ENCODE peak calls at places on chromosomes 2 and 18, in six cellular contexts. Y is HEK293T; I is T-cell; C is stimulated activated CD4-positive, alpha-beta T cell treated with anti-CD3 and anti-CD28 coated beads, Interleukin-2, amount 100 ng/mL, for 24 hours; Z is nucleus accumbens; S is SW480. L is an unnamed sample.
A peak's percentile ranks its signal among the peaks of the same experiment; 100 is the strongest.

GRCh38 chr18:78939105-78939504 is 40.5 kb upstream of the SALL3 start:
- DNase-seq in I (no peak), Z (no peak), C (peak; percentile 30), S (peak; percentile 70), Y (no peak), L (no peak)

GRCh38 chr18:62899534-62899933 is 184.2 kb downstream of the PHLPP1 start:
- DNase-seq in I (no peak), C (no peak), S (no peak), Y (no peak), Z (no peak), L (no peak)

GRCh38 chr2:111903930-111904439 is 5.6 kb downstream of the MERTK start:
- DNase-seq in I (no peak), Y (no peak), S (no peak), Z (no peak), C (no peak), L (no peak)

GRCh38 chr2:63436488-63436887 is 151.8 kb downstream of the WDPCP start:
- DNase-seq in S (no peak), C (no peak), Z (no peak), I (no peak), Y (no peak), L (no peak)

GRCh38 chr2:45685299-45685698 is 33.8 kb downstream of the PRKCE start:
- DNase-seq in S (no peak), I (no peak), Y (no peak), Z (no peak), C (no peak), L (no peak)

GRCh38 chr2:133477614-133477990 is 90.7 kb downstream of the NCKAP5 start:
- DNase-seq in I (no peak), Y (no peak), C (no peak), Z (no peak), S (no peak), L (no peak)

GRCh38 chr2:216274194-216274593 is 98.1 kb downstream of the MARCHF4 start:
- DNase-seq in Y (no peak), I (no peak), Z (no peak), S (no peak), C (no peak), L (no peak)

GRCh38 chr2:232323328-232323650 is 55.3 kb upstream of the ALPP start:
- DNase-seq in C (no peak), S (no peak), Y (no peak), I (no peak), Z (no peak), L (no peak)

GRCh38 chr2:178770518-178770917 is 36.7 kb downstream of the TTN start:
- DNase-seq in C (no peak), Y (no peak), S (no peak), Z (no peak), I (no peak), L (no peak)

GRCh38 chr2:69196327-69197117 is 183.5 kb downstream of the ANTXR1 start:
- DNase-seq in C (no peak), Y (no peak), Z (no peak), S (peak; percentile 6), I (no peak), L (no peak)

GRCh38 chr18:34223164-34223892 is 1.4 kb downstream of the NOL4 start:
- DNase-seq in C (no peak), Z (no peak), Y (peak; percentile 53), I (no peak), S (peak; percentile 3), L (no peak)

GRCh38 chr2:236971131-236971850 is 114.4 kb upstream of the COPS8 start:
- DNase-seq in I (no peak), Z (no peak), S (no peak), C (no peak), Y (no peak), L (no peak)

GRCh38 chr2:36700311-36700710 is 3.8 kb downstream of the VIT start:
- DNase-seq in I (no peak), Y (no peak), S (no peak), C (no peak), Z (no peak), L (no peak)

GRCh38 chr2:120390381-120391055 is 44.6 kb downstream of the INHBB start:
- DNase-seq in I (no peak), Z (no peak), Y (no peak), C (no peak), S (no peak), L (no peak)

GRCh38 chr2:55786286-55786685 is 92.6 kb upstream of the PNPT1 start:
- DNase-seq in Z (no peak), S (no peak), I (no peak), Y (no peak), C (no peak), L (no peak)

GRCh38 chr2:75311993-75312392 is 112.7 kb upstream of the TACR1 start:
- DNase-seq in Y (peak; percentile 36), C (no peak), I (no peak), Z (no peak), S (no peak), L (no peak)

GRCh38 chr2:172927381-172928357 is 148.0 kb upstream of the MAP3K20 start:
- DNase-seq in S (no peak), Y (no peak), Z (no peak), I (no peak), C (no peak), L (no peak)

GRCh38 chr2:128160616-128161275 is 69.7 kb downstream of the UGGT1 start:
- DNase-seq in C (no peak), Y (no peak), S (no peak), I (no peak), Z (no peak), L (no peak)

GRCh38 chr18:57775937-57776336 is 27.2 kb downstream of the ATP8B1 start:
- DNase-seq in Y (no peak), Z (no peak), I (no peak), C (no peak), S (no peak), L (no peak)

GRCh38 chr18:72999971-73000607 is 132.3 kb upstream of the NETO1 start:
- DNase-seq in I (no peak), Z (no peak), S (no peak), C (no peak), Y (no peak), L (no peak)

GRCh38 chr2:30240162-30240696 is 8.9 kb downstream of the LBH start:
- DNase-seq in C (no peak), Y (no peak), Z (no peak), I (no peak), S (no peak), L (no peak)

GRCh38 chr18:68219867-68220266 is 495.0 kb downstream of the TMX3 start:
- DNase-seq in I (no peak), Z (no peak), Y (no peak), C (no peak), S (no peak), L (no peak)

GRCh38 chr2:112985090-112985489 is 7.3 kb downstream of the IL36G start:
- DNase-seq in Y (no peak), I (peak; percentile 24), S (no peak), C (no peak), Z (no peak), L (no peak)